ENCODE peak calls at places on chromosomes 4 and X, in nine cellular contexts. O is M059J; F is NCI-H345; P is GM20000; M is stimulated activated CD8-positive, alpha-beta memory T cell treated with anti-CD3 and anti-CD28 coated beads, Interleukin-7, amount 100 ng/mL, for 1 hour; E is heart left ventricle; A is GM23338; K is RCC 7860; W is GM04503. J is an unnamed sample.

GRCh38 chr4:101345596-101346311 is 1.6 kb downstream of the PPP3CA start:
- DNase-seq in O (peak), F (peak), P (peak), M (peak), E (peak), A (peak), K (peak), W (no peak), J (peak)

GRCh38 chr4:185522451-185522850 is 12.9 kb downstream of the PDLIM3 start:
- DNase-seq in O (no peak), F (no peak), P (no peak), M (no peak), E (no peak), A (no peak), K (no peak), W (no peak), J (no peak)

GRCh38 chr4:73608677-73609594 is 11.3 kb downstream of the RASSF6 start:
- DNase-seq in O (peak), F (peak), P (no peak), M (no peak), E (no peak), A (no peak), K (no peak), W (no peak), J (no peak)

GRCh38 chr4:24197891-24198290 is 308.0 kb upstream of the PPARGC1A start:
- DNase-seq in O (no peak), F (no peak), P (no peak), M (no peak), E (no peak), A (peak), K (no peak), W (no peak), J (no peak)

GRCh38 chrX:44012484-44013096 is 39.4 kb upstream of the NDP start:
- DNase-seq in O (peak), F (no peak), P (no peak), M (peak), E (peak), A (no peak), K (peak), W (peak), J (no peak)

GRCh38 chrX:68697036-68697435 is 49.6 kb downstream of the STARD8 start:
- DNase-seq in O (no peak), F (no peak), P (no peak), M (no peak), E (no peak), A (no peak), K (no peak), W (no peak), J (no peak)

GRCh38 chr4:87555751-87556619 is 26.8 kb upstream of the SPARCL1 start:
- DNase-seq in O (peak), F (no peak), P (no peak), M (no peak), E (no peak), A (no peak), K (peak), W (peak), J (no peak)

GRCh38 chr4:124025423-124025822 is 628.8 kb downstream of the SPRY1 start:
- DNase-seq in O (no peak), F (no peak), P (no peak), M (no peak), E (no peak), A (no peak), K (no peak), W (no peak), J (no peak)